ENCODE peak calls at places on chromosomes 12 and 14, in four cellular contexts. B is HepG2, V is H1, Y is K562. A is an unnamed sample.
A peak's percentile ranks its signal among the peaks of the same experiment; 100 is the strongest.

GRCh38 chr14:95533391-95533821 is 1.4 kb upstream of the GLRX5 start:
- DNase-seq in B (peak; percentile 21), Y (peak; percentile 66), V (no peak), A (no peak)

GRCh38 chr12:19912996-19913395 is 455.3 kb upstream of the PDE3A start:
- DNase-seq in V (no peak), B (peak; percentile 52), Y (no peak), A (no peak)

GRCh38 chr12:1918081-1918874 is at the start of gene CACNA2D4:
- DNase-seq in Y (peak; percentile 27), V (no peak), B (no peak), A (no peak)

GRCh38 chr14:55665067-55665700 is 85.2 kb downstream of the KTN1 start:
- DNase-seq in B (no peak), Y (no peak), V (no peak), A (no peak)

GRCh38 chr14:94673781-94674231 is 61.6 kb downstream of the SERPINA3 start:
- DNase-seq in Y (no peak), V (no peak), B (no peak), A (no peak)

GRCh38 chr12:7705846-7706245 is 5.4 kb upstream of the DPPA3 start:
- DNase-seq in V (no peak), B (no peak), Y (no peak), A (no peak)

GRCh38 chr14:100671386-100671901 is 55.2 kb upstream of the DLK1 start:
- DNase-seq in B (no peak), V (no peak), Y (no peak), A (no peak)

GRCh38 chr14:67618617-67619063 is 1.1 kb upstream of the ARG2 start:
- DNase-seq in Y (peak; percentile 68), B (peak; percentile 75), V (no peak), A (peak; percentile 67)

GRCh38 chr14:65720743-65721142 is 308.2 kb downstream of the FUT8 start:
- DNase-seq in V (no peak), B (peak; percentile 3), Y (no peak), A (no peak)

GRCh38 chr12:102593128-102593527 is 112.8 kb upstream of the IGF1 start:
- DNase-seq in V (no peak), Y (no peak), B (no peak), A (no peak)

GRCh38 chr12:70366581-70367267 is 634 bp downstream of the KCNMB4 start:
- DNase-seq in Y (peak; percentile 33), V (no peak), B (peak; percentile 13), A (peak; percentile 14)

GRCh38 chr12:86143162-86143561 is 113.0 kb downstream of the MGAT4C start:
- DNase-seq in B (no peak), Y (no peak), V (no peak), A (no peak)

GRCh38 chr12:28742791-28743190 is 406.3 kb upstream of the FAR2 start:
- DNase-seq in Y (no peak), V (no peak), B (no peak), A (no peak)

GRCh38 chr12:5945071-5946008 is at the start of gene ANO2:
- DNase-seq in B (no peak), V (no peak), Y (no peak), A (no peak)
- TF ChIP-seq RNF2 in B (no peak), V (no peak), Y (no peak), A (no peak)

GRCh38 chr12:15688838-15689237 is 100.3 kb downstream of the EPS8 start:
- DNase-seq in Y (no peak), B (no peak), V (no peak), A (no peak)

GRCh38 chr12:15693233-15693911 is 95.8 kb downstream of the EPS8 start:
- DNase-seq in Y (no peak), B (no peak), V (no peak), A (no peak)

GRCh38 chr12:15690320-15690719 is 98.9 kb downstream of the EPS8 start:
- DNase-seq in Y (no peak), B (no peak), V (no peak), A (no peak)

GRCh38 chr12:15689751-15690191 is 99.4 kb downstream of the EPS8 start:
- DNase-seq in Y (no peak), B (peak; percentile 6), V (no peak), A (peak; percentile 39)

GRCh38 chr12:15691372-15691771 is 97.8 kb downstream of the EPS8 start:
- DNase-seq in V (no peak), Y (no peak), B (no peak), A (no peak)
- H3K4me1 ChIP-seq in V (peaks cover 5% of the 10 kb centered on the region), Y (no peaks in the 10 kb centered on the region), B (peaks cover 58% of the 10 kb centered on the region), A (peaks cover 50% of the 10 kb centered on the region)

GRCh38 chr14:90780519-90780918 is 35.7 kb downstream of the TTC7B start:
- DNase-seq in B (no peak), V (no peak), Y (no peak), A (no peak)
- TF ChIP-seq RNF2 in B (no peak), V (no peak), Y (no peak), A (no peak)

GRCh38 chr12:113235976-113236375 is 14.7 kb downstream of the TPCN1 start:
- DNase-seq in B (no peak), Y (no peak), V (no peak), A (no peak)
- H3K4me1 ChIP-seq in B (peaks cover 52% of the 10 kb centered on the region), Y (peaks cover 55% of the 10 kb centered on the region), V (peaks cover 9% of the 10 kb centered on the region), A (peaks cover 14% of the 10 kb centered on the region)

DNA sequence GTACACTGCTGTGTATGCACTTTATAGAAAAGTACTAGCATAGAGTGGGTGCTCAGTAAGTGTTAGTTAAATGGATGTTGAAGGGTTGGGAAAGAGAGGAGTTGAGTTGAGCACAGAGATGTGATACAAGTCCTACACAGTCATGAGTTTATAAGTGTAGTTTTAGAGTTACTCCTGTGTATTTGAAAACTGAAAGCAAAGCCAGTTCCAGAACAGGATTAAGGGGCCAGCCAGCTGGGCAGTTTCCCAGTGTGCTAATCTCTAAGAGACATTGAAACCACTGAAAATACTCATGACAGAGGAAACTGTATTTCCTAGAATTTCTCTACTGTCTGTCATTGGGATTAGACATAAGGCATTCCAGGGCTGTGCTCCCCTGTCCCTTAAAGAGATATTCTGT is 101.0 kb downstream of the DERA start:
- DNase-seq in Y (peak; percentile 45), B (no peak), V (no peak), A (no peak)
- TF ChIP-seq RNF2 in Y (no peak), B (no peak), V (no peak), A (no peak)

GRCh38 chr14:61146896-61147295 is 134.2 kb downstream of the TMEM30B start:
- DNase-seq in V (no peak), Y (no peak), B (no peak), A (no peak)

GRCh38 chr14:61147898-61148549 is 133.1 kb downstream of the TMEM30B start:
- DNase-seq in V (no peak), B (peak; percentile 57), Y (no peak), A (no peak)

GRCh38 chr14:61147369-61147897 is 133.7 kb downstream of the TMEM30B start:
- DNase-seq in Y (no peak), B (no peak), V (no peak), A (no peak)

GRCh38 chr14:61145903-61146411 is 135.2 kb downstream of the TMEM30B start:
- DNase-seq in V (no peak), Y (no peak), B (no peak), A (no peak)

DNA sequence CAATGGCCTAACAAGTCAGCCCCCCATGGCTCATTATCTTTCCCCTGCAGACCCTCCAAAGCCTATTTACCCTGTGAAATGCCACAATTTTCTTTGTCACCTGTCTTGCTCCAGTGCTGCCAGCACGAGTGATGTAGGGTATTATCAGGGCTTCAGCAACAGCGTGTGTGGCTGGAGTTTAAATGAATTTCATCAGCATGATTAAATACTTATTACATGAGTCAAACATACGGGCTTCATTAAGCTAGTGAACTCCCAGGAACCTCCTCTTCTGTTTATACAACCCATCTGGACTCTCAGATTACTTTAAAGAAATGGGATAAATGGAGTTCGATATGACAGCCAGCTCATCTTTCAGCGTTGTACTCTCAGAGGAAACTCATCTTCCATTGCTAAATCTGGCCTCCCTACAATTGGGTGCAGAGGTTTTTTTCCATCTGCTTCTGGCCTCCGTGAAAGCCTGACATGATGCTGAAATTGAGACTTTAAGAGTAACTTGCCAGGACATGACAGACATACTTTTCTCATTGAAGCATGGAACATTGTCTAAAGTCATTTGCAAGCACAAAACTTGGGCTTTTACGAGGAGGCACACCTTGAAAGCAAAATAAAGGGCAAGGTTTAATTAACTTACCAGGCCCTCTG is 135.8 kb downstream of the TMEM30B start:
- DNase-seq in Y (no peak), V (no peak), B (no peak), A (no peak)
- H3K4me1 ChIP-seq in Y (no peaks in the 10 kb centered on the region), V (no peaks in the 10 kb centered on the region), B (peaks cover 21% of the 10 kb centered on the region), A (no peaks in the 10 kb centered on the region)

GRCh38 chr12:115611477-115611876 is 666.0 kb downstream of the MED13L start:
- DNase-seq in V (no peak), Y (no peak), B (no peak), A (no peak)

GRCh38 chr12:115606040-115606439 is 671.5 kb downstream of the MED13L start:
- DNase-seq in V (no peak), B (no peak), Y (no peak), A (no peak)

GRCh38 chr12:115609356-115609755 is 668.1 kb downstream of the MED13L start:
- DNase-seq in V (no peak), Y (no peak), B (no peak), A (no peak)
- TF ChIP-seq RNF2 in V (no peak), Y (no peak), B (no peak), A (no peak)

GRCh38 chr12:11645391-11645790 is 4.1 kb upstream of the ETV6 start:
- DNase-seq in Y (no peak), B (no peak), V (no peak), A (no peak)
- H3K4me1 ChIP-seq in Y (no peaks in the 10 kb centered on the region), B (no peaks in the 10 kb centered on the region), V (peaks cover 2% of the 10 kb centered on the region), A (peaks cover 5% of the 10 kb centered on the region)

GRCh38 chr12:49369723-49370145 is 2.5 kb downstream of the SPATS2 start:
- DNase-seq in Y (peak; percentile 77), V (no peak), B (peak; percentile 41), A (peak; percentile 74)
- TF ChIP-seq RNF2 in Y (no peak), V (no peak), B (no peak), A (no peak)